ENCODE peak calls at places on chromosomes 7 and 10, in five cellular contexts. M, N, Z, O and H are unnamed samples.

GRCh38 chr7:129066290-129067131 is 11.6 kb upstream of the TNPO3 start:
- DNase-seq in M (peak), N (no peak), Z (no peak), O (no peak), H (no peak)

GRCh38 chr10:129756912-129757861 is 206.9 kb downstream of the EBF3 start:
- DNase-seq in M (peak), N (peak), Z (no peak), O (peak), H (peak)

GRCh38 chr10:131824371-131825149 is 76.2 kb upstream of the PPP2R2D start:
- DNase-seq in M (no peak), N (peak), Z (no peak), O (no peak), H (peak)

GRCh38 chr10:131249238-131249956 is 62.1 kb downstream of the TCERG1L start:
- DNase-seq in M (no peak), N (no peak), Z (no peak), O (no peak), H (peak)

GRCh38 chr10:26860026-26860541 is 674 bp downstream of the ABI1 start:
- DNase-seq in M (peak), N (peak), Z (peak), O (peak), H (peak)

GRCh38 chr10:23316406-23316805 is 28.2 kb downstream of the C10orf67 start:
- DNase-seq in M (no peak), N (no peak), Z (no peak), O (no peak), H (no peak)

GRCh38 chr7:80218723-80219122 is 84.1 kb downstream of the GNAI1 start:
- DNase-seq in M (no peak), N (no peak), Z (no peak), O (no peak), H (no peak)

GRCh38 chr10:132726951-132727350 is 59.0 kb downstream of the NKX6-2 start:
- DNase-seq in M (no peak), N (no peak), Z (no peak), O (no peak), H (no peak)

GRCh38 chr7:43878867-43879266 is 9.6 kb upstream of the MRPS24 start:
- DNase-seq in M (no peak), N (no peak), Z (no peak), O (no peak), H (no peak)

GRCh38 chr10:107144490-107144889 is 20.0 kb downstream of the SORCS1 start:
- DNase-seq in M (no peak), N (no peak), Z (no peak), O (no peak), H (no peak)

GRCh38 chr7:93828260-93828659 is 62.3 kb downstream of the TFPI2 start:
- DNase-seq in M (no peak), N (no peak), Z (peak), O (no peak), H (no peak)

GRCh38 chr7:158815046-158815445 is 14.3 kb downstream of the ESYT2 start:
- DNase-seq in M (no peak), N (no peak), Z (no peak), O (no peak), H (no peak)

GRCh38 chr7:151010307-151011096 is 13.8 kb downstream of the ATG9B start:
- DNase-seq in M (no peak), N (no peak), Z (no peak), O (no peak), H (no peak)

GRCh38 chr10:985361-985760 is 2.9 kb upstream of the GTPBP4 start:
- DNase-seq in M (no peak), N (no peak), Z (no peak), O (no peak), H (no peak)
- H3K27ac ChIP-seq in M (no peak), N (no peak), Z (no peak), O (no peak), H (peak)

GRCh38 chr10:5665380-5666323 is 743 bp downstream of the ASB13 start:
- DNase-seq in M (peak), N (peak), Z (no peak), O (no peak), H (peak)

GRCh38 chr10:5668429-5668828 is 2.0 kb upstream of the ASB13 start:
- DNase-seq in M (no peak), N (no peak), Z (no peak), O (no peak), H (no peak)

GRCh38 chr10:5669609-5670008 is 3.2 kb upstream of the ASB13 start:
- DNase-seq in M (no peak), N (no peak), Z (no peak), O (no peak), H (no peak)

GRCh38 chr10:5663692-5664427 is 2.5 kb downstream of the ASB13 start:
- DNase-seq in M (peak), N (no peak), Z (no peak), O (no peak), H (no peak)

DNA sequence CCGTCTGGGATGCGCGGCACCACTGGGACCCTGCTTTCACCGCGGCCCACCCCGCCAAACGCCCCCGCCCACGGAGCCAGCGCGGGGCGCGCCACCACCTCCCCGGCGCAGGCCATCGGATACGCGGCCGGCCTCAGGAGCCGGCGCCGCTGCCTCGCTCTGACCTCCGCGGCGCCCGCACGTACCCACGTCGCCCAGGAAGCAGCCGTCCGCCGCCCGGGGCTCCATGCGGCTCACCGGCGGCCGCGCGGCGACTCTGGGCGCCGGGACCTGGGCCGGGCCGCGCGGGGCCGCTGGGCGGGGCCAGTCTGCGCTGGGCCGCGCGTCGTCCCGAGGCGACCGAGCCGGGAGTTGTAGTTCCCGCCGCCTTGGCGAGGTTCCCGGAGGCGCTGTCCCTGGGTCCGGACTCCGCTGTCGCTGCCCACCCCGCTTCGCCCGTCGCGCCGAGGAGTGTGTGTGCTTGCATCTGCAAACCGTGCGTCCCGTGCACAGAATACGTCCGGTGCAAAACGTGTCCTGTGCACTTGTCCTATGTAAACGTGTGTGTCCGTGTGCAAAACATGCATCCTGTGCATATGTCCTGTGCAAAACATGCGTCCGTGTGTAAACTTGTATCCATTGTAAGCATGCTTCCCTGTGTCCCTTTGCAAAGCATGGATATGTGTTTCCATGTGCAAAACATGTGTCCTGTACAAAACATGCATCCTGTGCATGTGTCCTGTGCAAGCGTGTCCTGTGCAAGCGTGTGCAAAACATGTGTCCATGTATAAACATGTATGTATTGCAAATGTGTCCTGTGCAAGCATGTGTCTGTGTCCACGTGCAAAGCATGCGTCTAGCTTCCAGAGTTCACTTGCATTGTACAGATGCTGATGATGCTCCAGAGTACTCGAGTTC is at the start of gene ASB13:
- DNase-seq in M (peak), N (peak), Z (peak), O (peak), H (peak)
- TF ChIP-seq CTCF in M (no peak), N (no peak), Z (peak), O (no peak), H (no peak)

DNA sequence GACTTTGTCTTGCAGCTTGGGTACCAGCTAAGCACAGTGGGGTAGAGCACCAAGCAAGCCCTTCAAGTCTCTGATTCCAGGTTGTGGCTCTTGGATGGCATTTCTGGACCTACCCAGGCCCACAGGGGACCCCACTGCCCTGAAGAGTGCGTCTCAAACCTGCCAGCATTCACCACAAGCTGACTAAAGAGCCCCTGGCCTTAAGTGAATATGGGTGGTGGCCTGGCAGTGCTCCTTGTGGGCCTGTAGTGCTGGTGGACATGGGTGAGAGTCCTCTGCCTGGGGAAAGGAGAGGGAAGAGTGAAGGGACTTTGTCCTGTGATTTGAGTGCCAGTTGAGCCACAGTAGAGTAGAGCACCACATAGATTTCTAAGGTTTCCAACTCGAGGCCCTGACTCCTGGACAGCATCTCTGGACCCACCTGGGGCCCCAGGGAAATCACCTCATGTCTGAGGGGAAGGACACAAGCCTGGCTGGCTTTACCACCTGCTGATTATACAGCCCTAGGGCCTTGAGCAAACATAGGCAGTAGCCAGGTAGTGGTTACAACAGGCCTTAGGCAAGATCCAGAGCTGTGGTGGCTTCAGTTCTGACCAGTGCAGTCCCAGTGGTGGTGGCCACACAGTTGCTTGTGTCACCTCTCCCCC is 23.7 kb downstream of the GSDME start:
- DNase-seq in M (no peak), N (no peak), Z (peak), O (peak), H (no peak)
- H3K27ac ChIP-seq in M (no peak), N (no peak), Z (peak), O (no peak), H (no peak)

DNA sequence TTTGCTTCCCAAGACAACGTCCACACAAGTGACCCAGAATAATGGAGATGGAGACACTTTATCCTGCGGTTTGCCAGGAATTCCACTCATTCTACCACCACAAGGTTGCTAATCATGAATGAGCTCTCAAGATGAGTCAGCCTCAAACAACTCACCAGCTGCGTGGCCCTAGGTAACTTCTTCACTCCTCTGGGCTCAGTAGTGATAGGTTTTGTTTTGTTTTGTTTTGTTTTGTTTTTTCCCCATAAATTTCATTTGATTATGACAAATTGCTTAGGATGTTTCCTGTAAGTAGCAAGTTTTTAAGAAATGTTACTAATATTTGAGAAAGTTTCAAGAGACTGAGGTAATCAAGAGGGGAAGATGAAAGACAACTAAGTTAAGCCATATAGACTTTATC is 286.8 kb downstream of the PARD3 start:
- DNase-seq in M (peak), N (no peak), Z (no peak), O (no peak), H (no peak)
- TF ChIP-seq CTCF in M (no peak), N (no peak), Z (no peak), O (no peak), H (no peak)